ENCODE peak calls at places on chromosome 7, in five cellular contexts. I, V, C, Z and Q are unnamed samples.
A peak's percentile ranks its signal among the peaks of the same experiment; 100 is the strongest.

GRCh38 chr7:6558837-6559236 is 7.6 kb upstream of the GRID2IP start:
- DNase-seq in I (no peak), V (peak; percentile 75), Z (no peak), C (peak; percentile 73), Q (peak; percentile 88)

GRCh38 chr7:1098243-1099153 is 10.6 kb downstream of the GPER1 start:
- DNase-seq in V (no peak), Z (no peak), C (no peak), I (no peak), Q (no peak)

GRCh38 chr7:121057878-121058277 is 69.4 kb downstream of the CPED1 start:
- DNase-seq in Z (no peak), V (no peak), C (no peak), I (no peak), Q (no peak)

GRCh38 chr7:33781167-33781566 is 124.2 kb upstream of the BMPER start:
- DNase-seq in Z (no peak), V (no peak), I (no peak), C (no peak), Q (no peak)

GRCh38 chr7:101618916-101619315 is 10.2 kb downstream of the MYL10 start:
- DNase-seq in V (no peak), I (no peak), C (no peak), Z (no peak), Q (peak; percentile 49)

GRCh38 chr7:42236266-42237161 is 495 bp downstream of the GLI3 start:
- DNase-seq in C (no peak), Z (no peak), I (peak; percentile 75), V (no peak), Q (peak; percentile 48)

GRCh38 chr7:156753630-156754029 is 113.1 kb downstream of the RNF32 start:
- DNase-seq in I (no peak), C (no peak), Z (no peak), V (peak; percentile 10), Q (no peak)

GRCh38 chr7:29482056-29482455 is 81.6 kb upstream of the PRR15 start:
- DNase-seq in V (no peak), I (no peak), C (no peak), Z (no peak), Q (no peak)

GRCh38 chr7:27198871-27199801 is 755 bp downstream of the HOXA13 start:
- DNase-seq in Z (no peak), I (peak; percentile 77), V (no peak), C (no peak), Q (peak; percentile 70)

GRCh38 chr7:17963281-17963680 is 23.0 kb upstream of the SNX13 start:
- DNase-seq in Z (no peak), V (no peak), C (peak; percentile 9), I (no peak), Q (no peak)

GRCh38 chr7:11430112-11430511 is 401.9 kb downstream of the THSD7A start:
- DNase-seq in C (no peak), V (no peak), Z (no peak), I (no peak), Q (no peak)

GRCh38 chr7:157622000-157622399 is 285.2 kb downstream of the DNAJB6 start:
- DNase-seq in Z (no peak), I (no peak), V (no peak), C (no peak), Q (no peak)

GRCh38 chr7:101173752-101174244 is 6.3 kb downstream of the NAT16 start:
- DNase-seq in V (peak; percentile 85), C (no peak), I (peak; percentile 98), Z (no peak), Q (peak; percentile 80)

GRCh38 chr7:94182066-94182465 is 177.9 kb upstream of the BET1 start:
- DNase-seq in C (no peak), I (no peak), V (no peak), Z (no peak), Q (no peak)

GRCh38 chr7:104972510-104972909 is 41.5 kb upstream of the KMT2E start:
- DNase-seq in I (no peak), C (no peak), Z (no peak), V (no peak), Q (no peak)

GRCh38 chr7:105487559-105488218 is 34.4 kb downstream of the PUS7 start:
- DNase-seq in Z (no peak), I (peak; percentile 32), V (peak; percentile 83), C (peak; percentile 62), Q (peak; percentile 61)

GRCh38 chr7:94028768-94029167 is 24.6 kb upstream of the BET1 start:
- DNase-seq in C (no peak), I (no peak), V (no peak), Z (no peak), Q (no peak)

GRCh38 chr7:32059289-32060045 is 10.7 kb downstream of the PDE1C start:
- DNase-seq in V (no peak), I (no peak), Z (no peak), C (no peak), Q (no peak)

DNA sequence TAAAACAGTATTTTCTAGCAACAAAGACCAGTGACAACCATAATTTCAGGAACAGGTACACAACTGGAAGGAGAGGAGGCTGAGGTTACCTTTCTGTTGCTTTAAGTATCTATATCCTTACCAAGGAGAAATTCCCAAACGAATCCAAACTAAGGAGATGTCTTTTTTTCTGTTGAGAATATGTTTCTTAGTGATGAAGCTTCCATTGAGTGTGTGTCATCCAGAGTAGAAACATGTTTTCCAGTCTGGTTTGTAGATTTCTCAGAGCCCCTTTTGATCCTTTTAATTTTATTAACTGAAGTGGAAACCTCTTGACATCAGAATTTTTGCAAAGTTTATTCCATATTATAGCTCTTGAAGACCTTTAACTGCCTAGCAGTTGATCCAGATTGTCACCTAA is 207.1 kb upstream of the FERD3L start:
- DNase-seq in Z (no peak), I (no peak), V (no peak), C (no peak), Q (no peak)
- TF ChIP-seq TAF1 in Z (no peak), I (no peak), V (no peak), C (no peak), Q (no peak)

GRCh38 chr7:80665526-80665925 is 27.1 kb downstream of the CD36 start:
- DNase-seq in Z (no peak), C (no peak), V (no peak), I (no peak), Q (no peak)

GRCh38 chr7:80661729-80662128 is 23.3 kb downstream of the CD36 start:
- DNase-seq in V (no peak), I (no peak), Z (no peak), C (no peak), Q (no peak)

GRCh38 chr7:80662252-80662651 is 23.8 kb downstream of the CD36 start:
- DNase-seq in V (no peak), Z (no peak), I (no peak), C (no peak), Q (no peak)

GRCh38 chr7:80671744-80672143 is 33.3 kb downstream of the CD36 start:
- DNase-seq in I (no peak), V (no peak), C (no peak), Z (no peak), Q (no peak)

GRCh38 chr7:80666376-80666775 is 27.9 kb downstream of the CD36 start:
- DNase-seq in C (no peak), I (no peak), Z (no peak), V (no peak), Q (no peak)
- TF ChIP-seq JUND in C (no peak), I (no peak), Z (no peak), V (no peak), Q (no peak)

DNA sequence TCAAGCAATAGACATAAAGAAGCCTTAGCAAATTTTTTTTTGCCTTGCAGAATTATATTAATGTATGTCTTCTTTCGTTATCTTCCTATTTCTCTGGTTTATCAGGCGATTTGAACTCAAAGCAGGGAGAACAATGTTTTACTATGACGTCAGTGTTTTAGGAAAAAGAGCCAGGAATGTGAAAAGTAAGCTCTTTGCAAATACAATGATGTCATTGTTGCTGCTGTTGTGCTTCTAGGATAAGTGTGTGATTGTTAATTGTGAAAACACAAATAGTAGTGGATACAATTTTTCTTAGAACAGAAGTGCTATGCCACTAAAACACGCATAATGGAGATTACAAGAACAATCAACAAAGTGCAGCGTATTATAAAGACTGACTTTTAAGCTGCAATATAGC is 9.5 kb upstream of the AUTS2 start:
- DNase-seq in I (no peak), C (no peak), Z (no peak), V (no peak), Q (no peak)
- H2AFZ ChIP-seq in I (no peak overlapping the region), C (no peak overlapping the region), Z (no peak overlapping the region), V (no peak overlapping the region), Q (no peak overlapping the region)

GRCh38 chr7:22330903-22331302 is 26.1 kb downstream of the RAPGEF5 start:
- DNase-seq in V (no peak), Z (no peak), C (no peak), I (no peak), Q (no peak)

GRCh38 chr7:22329816-22330524 is 27.0 kb downstream of the RAPGEF5 start:
- DNase-seq in C (no peak), Z (no peak), V (no peak), I (no peak), Q (no peak)

GRCh38 chr7:22333680-22334141 is 23.2 kb downstream of the RAPGEF5 start:
- DNase-seq in I (no peak), V (no peak), Z (no peak), C (no peak), Q (no peak)

GRCh38 chr7:22332481-22332880 is 24.5 kb downstream of the RAPGEF5 start:
- DNase-seq in C (no peak), I (no peak), V (no peak), Z (no peak), Q (no peak)

DNA sequence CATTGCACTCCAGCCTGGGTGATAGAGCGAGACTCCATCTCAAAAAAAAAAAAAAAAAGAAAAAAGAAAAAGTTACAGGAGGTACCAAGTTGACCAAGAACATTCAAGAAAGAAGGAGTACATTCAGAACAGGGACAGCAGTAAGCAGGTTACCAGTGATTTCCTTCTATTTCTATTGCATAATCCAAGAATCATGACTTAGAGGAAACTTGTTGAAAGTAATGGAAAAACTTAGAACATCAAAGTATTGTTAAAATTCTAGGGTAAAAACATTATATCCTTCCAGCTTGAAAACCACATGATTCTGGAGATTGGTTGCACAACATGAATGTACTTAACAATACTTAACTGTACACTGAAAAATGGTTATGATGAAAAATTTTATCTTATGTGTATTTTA is 25.2 kb downstream of the RAPGEF5 start:
- DNase-seq in Z (no peak), I (no peak), C (no peak), V (no peak), Q (no peak)
- TF ChIP-seq TAF1 in Z (no peak), I (no peak), C (no peak), V (no peak), Q (no peak)